ENCODE peak calls at places on chromosomes 12 and 14, in nine cellular contexts. W is upper lobe of right lung, X is C1 segment of cervical spinal cord, B is hypothalamus, A is endodermal cell, Y is T-cell, M is heart left ventricle, I is sciatic nerve, C is KBM-7. V is an unnamed sample.

GRCh38 chr12:1630081-1630826 is 1.2 kb downstream of the WNT5B start:
- DNase-seq in W (peak; percentile 73), X (peak; percentile 41), B (no peak), A (peak; percentile 88), Y (no peak), M (peak; percentile 62), I (peak; percentile 73), C (no peak), V (no peak)

GRCh38 chr12:14454098-14454907 is 88.8 kb downstream of the ATF7IP start:
- DNase-seq in W (no peak), X (no peak), B (no peak), A (peak; percentile 90), Y (no peak), M (no peak), I (no peak), C (peak; percentile 81), V (no peak)

GRCh38 chr12:50913224-50913623 is 39.1 kb upstream of the HIGD1C start:
- DNase-seq in W (no peak), X (no peak), B (no peak), A (no peak), Y (no peak), M (no peak), I (no peak), C (no peak), V (no peak)

GRCh38 chr12:98503593-98504367 is 11.6 kb upstream of the TMPO start:
- DNase-seq in W (peak; percentile 97), X (peak; percentile 87), B (peak; percentile 61), A (peak; percentile 99), Y (peak; percentile 89), M (peak; percentile 96), I (peak; percentile 98), C (peak; percentile 94), V (peak; percentile 79)

GRCh38 chr14:103126873-103127304 is 3.6 kb downstream of the TNFAIP2 start:
- DNase-seq in W (peak; percentile 87), X (no peak), B (no peak), A (peak; percentile 92), Y (no peak), M (peak; percentile 45), I (peak; percentile 65), C (no peak), V (peak; percentile 16)

GRCh38 chr14:53391156-53391555 is 238.0 kb upstream of the DDHD1 start:
- DNase-seq in W (no peak), X (no peak), B (no peak), A (no peak), Y (no peak), M (no peak), I (no peak), C (no peak), V (no peak)

GRCh38 chr14:105142651-105143450 is 25.7 kb downstream of the JAG2 start:
- DNase-seq in W (no peak), X (no peak), B (no peak), A (peak; percentile 32), Y (no peak), M (peak; percentile 16), I (no peak), C (no peak), V (no peak)

GRCh38 chr14:91249841-91250616 is 5.5 kb upstream of the GPR68 start:
- DNase-seq in W (peak; percentile 78), X (no peak), B (no peak), A (peak; percentile 75), Y (no peak), M (no peak), I (no peak), C (peak; percentile 85), V (no peak)

GRCh38 chr12:113231275-113232231 is 10.3 kb downstream of the TPCN1 start:
- DNase-seq in W (peak; percentile 26), X (no peak), B (no peak), A (peak; percentile 87), Y (no peak), M (no peak), I (peak; percentile 13), C (no peak), V (no peak)

GRCh38 chr14:76486251-76486743 is 110.4 kb downstream of the ESRRB start:
- DNase-seq in W (no peak), X (no peak), B (no peak), A (no peak), Y (no peak), M (no peak), I (no peak), C (no peak), V (no peak)

GRCh38 chr14:58245562-58245961 is 919 bp downstream of the PSMA3 start:
- DNase-seq in W (no peak), X (no peak), B (no peak), A (no peak), Y (no peak), M (no peak), I (no peak), C (peak; percentile 17), V (no peak)

GRCh38 chr12:122964439-122965257 is 1.6 kb downstream of the ABCB9 start:
- DNase-seq in W (no peak), X (no peak), B (no peak), A (peak; percentile 57), Y (no peak), M (no peak), I (no peak), C (no peak), V (no peak)

GRCh38 chr14:75401356-75401755 is 26.5 kb upstream of the JDP2 start:
- DNase-seq in W (no peak), X (no peak), B (no peak), A (peak; percentile 84), Y (no peak), M (peak; percentile 66), I (no peak), C (no peak), V (no peak)

GRCh38 chr14:28767851-28768548 is 1.4 kb downstream of the FOXG1 start:
- DNase-seq in W (no peak), X (no peak), B (no peak), A (peak; percentile 95), Y (no peak), M (no peak), I (no peak), C (no peak), V (no peak)

GRCh38 chr14:81449114-81449513 is 49.0 kb upstream of the STON2 start:
- DNase-seq in W (no peak), X (no peak), B (no peak), A (no peak), Y (no peak), M (no peak), I (no peak), C (no peak), V (no peak)

GRCh38 chr12:8913702-8914032 is 642 bp upstream of the PHC1 start:
- DNase-seq in W (no peak), X (no peak), B (no peak), A (no peak), Y (no peak), M (no peak), I (no peak), C (no peak), V (no peak)

GRCh38 chr14:44029933-44030332 is 477.1 kb downstream of the FSCB start:
- DNase-seq in W (no peak), X (no peak), B (no peak), A (no peak), Y (no peak), M (no peak), I (no peak), C (no peak), V (no peak)

GRCh38 chr12:49507139-49507538 is 31.7 kb upstream of the KCNH3 start:
- DNase-seq in W (no peak), X (no peak), B (no peak), A (no peak), Y (no peak), M (no peak), I (no peak), C (no peak), V (no peak)

GRCh38 chr12:754238-754816 is 1.9 kb downstream of the WNK1 start:
- DNase-seq in W (no peak), X (no peak), B (no peak), A (no peak), Y (no peak), M (no peak), I (no peak), C (no peak), V (no peak)

GRCh38 chr12:16310934-16311333 is 33.4 kb upstream of the SLC15A5 start:
- DNase-seq in W (no peak), X (no peak), B (no peak), A (no peak), Y (no peak), M (no peak), I (no peak), C (no peak), V (no peak)

GRCh38 chr12:4584281-4584680 is 22.3 kb downstream of the DYRK4 start:
- DNase-seq in W (no peak), X (no peak), B (no peak), A (no peak), Y (no peak), M (no peak), I (no peak), C (no peak), V (no peak)